ENCODE peak calls at places on chromosomes 1 and 21, in six cellular contexts. F, Q, Z, W, U and N are unnamed samples.

GRCh38 chr1:218529691-218530310 is 184.7 kb downstream of the TGFB2 start:
- DNase-seq in F (no peak), Q (no peak), Z (no peak), W (no peak), U (peak; percentile 26), N (no peak)

GRCh38 chr1:167635233-167635648 is 5.2 kb downstream of the RCSD1 start:
- DNase-seq in F (no peak), Q (no peak), Z (no peak), W (peak; percentile 70), U (peak; percentile 58), N (no peak)

GRCh38 chr21:17542371-17542992 is 29.6 kb downstream of the CXADR start:
- DNase-seq in F (no peak), Q (peak; percentile 27), Z (peak; percentile 71), W (no peak), U (peak; percentile 25), N (no peak)

GRCh38 chr1:201890806-201891450 is 2.2 kb downstream of the SHISA4 start:
- DNase-seq in F (no peak), Q (no peak), Z (no peak), W (no peak), U (no peak), N (no peak)

GRCh38 chr1:201299968-201300367 is 16.7 kb downstream of the PKP1 start:
- DNase-seq in F (no peak), Q (peak; percentile 81), Z (no peak), W (no peak), U (no peak), N (no peak)

GRCh38 chr21:31731112-31731801 is 661 bp downstream of the SCAF4 start:
- DNase-seq in F (peak; percentile 55), Q (peak; percentile 52), Z (peak; percentile 80), W (peak; percentile 58), U (no peak), N (no peak)

GRCh38 chr1:117709398-117709797 is 103.5 kb downstream of the TENT5C start:
- DNase-seq in F (no peak), Q (no peak), Z (no peak), W (peak; percentile 28), U (no peak), N (no peak)

GRCh38 chr21:31041295-31042079 is 3.2 kb upstream of the KRTAP19-8 start:
- DNase-seq in F (no peak), Q (no peak), Z (no peak), W (no peak), U (no peak), N (no peak)

GRCh38 chr1:226814751-226815496 is 55.5 kb upstream of the PSEN2 start:
- DNase-seq in F (no peak), Q (peak; percentile 94), Z (peak; percentile 87), W (peak; percentile 29), U (peak; percentile 43), N (peak; percentile 62)

GRCh38 chr1:22143586-22144033 is 713 bp upstream of the WNT4 start:
- DNase-seq in F (no peak), Q (no peak), Z (no peak), W (no peak), U (no peak), N (no peak)

GRCh38 chr1:19315378-19316206 is 3.5 kb downstream of the SLC66A1 start:
- DNase-seq in F (no peak), Q (no peak), Z (no peak), W (no peak), U (peak; percentile 50), N (no peak)

GRCh38 chr1:186306533-186306932 is 68.5 kb downstream of the TPR start:
- DNase-seq in F (no peak), Q (no peak), Z (no peak), W (no peak), U (no peak), N (no peak)

GRCh38 chr1:23756676-23757075 is 13.4 kb downstream of the ELOA start:
- DNase-seq in F (no peak), Q (no peak), Z (no peak), W (no peak), U (peak; percentile 80), N (no peak)

GRCh38 chr1:28176492-28177470 is at the start of gene PTAFR:
- DNase-seq in F (no peak), Q (no peak), Z (no peak), W (no peak), U (no peak), N (no peak)